ENCODE peak calls at places on chromosomes 12 and 14, in five cellular contexts. S is ovary, B is mucosa of descending colon, P is lung, Y is stomach. M is an unnamed sample. For H3K36me3, the result is how much of the 10 kb centered on the place peaks cover.

GRCh38 chr12:108193922-108194321 is 64.8 kb downstream of the WSCD2 start:
- DNase-seq in S (no peak), B (peak), P (peak), Y (no peak), M (no peak)

GRCh38 chr12:75877588-75878381 is 153.8 kb downstream of the PHLDA1 start:
- DNase-seq in S (no peak), B (no peak), P (no peak), Y (no peak), M (no peak)

GRCh38 chr12:49917788-49918173 is 14.1 kb upstream of the FAIM2 start:
- DNase-seq in S (peak), B (no peak), P (no peak), Y (no peak), M (no peak)

GRCh38 chr14:105368032-105368417 is 30.3 kb upstream of the TEX22 start:
- DNase-seq in S (no peak), B (no peak), P (no peak), Y (no peak), M (no peak)

GRCh38 chr12:29728033-29728432 is 55.7 kb downstream of the TMTC1 start:
- DNase-seq in S (no peak), B (no peak), P (no peak), Y (no peak), M (no peak)

GRCh38 chr14:33788116-33788515 is 162.8 kb downstream of the EGLN3 start:
- DNase-seq in S (no peak), B (no peak), P (no peak), Y (no peak), M (no peak)

GRCh38 chr14:92728781-92729364 is 19.6 kb downstream of the LGMN start:
- DNase-seq in S (no peak), B (no peak), P (peak), Y (peak), M (peak)

GRCh38 chr12:51434305-51434704 is 9.7 kb downstream of the SLC4A8 start:
- DNase-seq in S (no peak), B (no peak), P (no peak), Y (no peak), M (no peak)

GRCh38 chr14:24605435-24606190 is 3.9 kb downstream of the GZMH start:
- DNase-seq in S (no peak), B (peak), P (peak), Y (peak), M (no peak)

GRCh38 chr14:55373784-55374725 is 37.6 kb downstream of the ATG14 start:
- DNase-seq in S (no peak), B (no peak), P (no peak), Y (no peak), M (no peak)

GRCh38 chr12:1435456-1435855 is 158.9 kb downstream of the FBXL14 start:
- DNase-seq in S (no peak), B (peak), P (no peak), Y (no peak), M (no peak)

GRCh38 chr14:61147898-61148549 is 133.1 kb downstream of the TMEM30B start:
- DNase-seq in S (no peak), B (no peak), P (peak), Y (no peak), M (peak)

GRCh38 chr12:121376754-121377697 is 22.9 kb upstream of the RNF34 start:
- DNase-seq in S (no peak), B (no peak), P (no peak), Y (no peak), M (no peak)

GRCh38 chr12:1782215-1782614 is 38.1 kb upstream of the LRTM2 start:
- DNase-seq in S (no peak), B (no peak), P (no peak), Y (no peak), M (no peak)

GRCh38 chr14:89807151-89807550 is 147.4 kb downstream of the EFCAB11 start:
- DNase-seq in S (no peak), B (no peak), P (no peak), Y (no peak), M (no peak)

GRCh38 chr14:100692859-100693558 is 33.7 kb upstream of the DLK1 start:
- DNase-seq in S (no peak), B (no peak), P (peak), Y (no peak), M (peak)

GRCh38 chr12:15644700-15645099 is 144.5 kb downstream of the EPS8 start:
- DNase-seq in S (no peak), B (no peak), P (no peak), Y (no peak), M (no peak)

GRCh38 chr12:52210186-52210924 is 18.5 kb upstream of the KRT80 start:
- DNase-seq in S (peak), B (no peak), P (no peak), Y (no peak), M (no peak)

GRCh38 chr14:32648434-32648833 is 290.2 kb upstream of the NPAS3 start:
- DNase-seq in S (no peak), B (no peak), P (no peak), Y (no peak), M (no peak)

GRCh38 chr14:92426237-92426636 is 87.3 kb upstream of the RIN3 start:
- DNase-seq in S (no peak), B (no peak), P (no peak), Y (no peak), M (no peak)

GRCh38 chr12:41250748-41251147 is 62.6 kb downstream of the PDZRN4 start:
- DNase-seq in S (no peak), B (no peak), P (no peak), Y (no peak), M (no peak)

GRCh38 chr14:78405071-78405856 is 235.1 kb downstream of the NRXN3 start:
- DNase-seq in S (no peak), B (no peak), P (no peak), Y (no peak), M (peak)

GRCh38 chr12:50597200-50598195 is 92.7 kb downstream of the DIP2B start:
- DNase-seq in S (no peak), B (no peak), P (no peak), Y (peak), M (peak)

GRCh38 chr12:113142886-113143329 is 6.6 kb upstream of the CFAP73 start:
- DNase-seq in S (no peak), B (no peak), P (no peak), Y (no peak), M (no peak)

GRCh38 chr12:52912711-52913423 is 8.0 kb upstream of the KRT8 start:
- DNase-seq in S (no peak), B (peak), P (no peak), Y (peak), M (no peak)

GRCh38 chr14:102580552-102581110 is 11.8 kb upstream of the RCOR1 start:
- DNase-seq in S (no peak), B (no peak), P (no peak), Y (no peak), M (no peak)

GRCh38 chr14:62709773-62710172 is 335.5 kb downstream of the KCNH5 start:
- DNase-seq in S (no peak), B (no peak), P (no peak), Y (no peak), M (no peak)

GRCh38 chr14:93879362-93879983 is 47.7 kb upstream of the FAM181A start:
- DNase-seq in S (no peak), B (no peak), P (no peak), Y (no peak), M (no peak)

GRCh38 chr12:118061876-118062791 is 1.2 kb upstream of the WSB2 start:
- DNase-seq in S (peak), B (peak), P (peak), Y (peak), M (no peak)

GRCh38 chr14:61322799-61323290 is 1.5 kb downstream of the PRKCH start:
- DNase-seq in S (no peak), B (no peak), P (peak), Y (no peak), M (peak)

GRCh38 chr12:19482551-19483109 is 43.3 kb downstream of the AEBP2 start:
- DNase-seq in S (no peak), B (peak), P (no peak), Y (no peak), M (no peak)

GRCh38 chr12:7907009-7907408 is 29.0 kb downstream of the SLC2A3 start:
- DNase-seq in S (no peak), B (peak), P (no peak), Y (peak), M (no peak)

GRCh38 chr12:130333341-130333740 is 4.3 kb upstream of the PIWIL1 start:
- DNase-seq in S (no peak), B (no peak), P (no peak), Y (no peak), M (no peak)

GRCh38 chr12:57803317-57803893 is 15.1 kb downstream of the AVIL start:
- DNase-seq in S (peak), B (peak), P (peak), Y (peak), M (no peak)

GRCh38 chr14:38208825-38209562 is 1.3 kb downstream of the SSTR1 start:
- DNase-seq in S (no peak), B (peak), P (no peak), Y (peak), M (peak)

GRCh38 chr12:16076553-16076952 is 165.4 kb downstream of the DERA start:
- DNase-seq in S (no peak), B (peak), P (no peak), Y (no peak), M (peak)

DNA sequence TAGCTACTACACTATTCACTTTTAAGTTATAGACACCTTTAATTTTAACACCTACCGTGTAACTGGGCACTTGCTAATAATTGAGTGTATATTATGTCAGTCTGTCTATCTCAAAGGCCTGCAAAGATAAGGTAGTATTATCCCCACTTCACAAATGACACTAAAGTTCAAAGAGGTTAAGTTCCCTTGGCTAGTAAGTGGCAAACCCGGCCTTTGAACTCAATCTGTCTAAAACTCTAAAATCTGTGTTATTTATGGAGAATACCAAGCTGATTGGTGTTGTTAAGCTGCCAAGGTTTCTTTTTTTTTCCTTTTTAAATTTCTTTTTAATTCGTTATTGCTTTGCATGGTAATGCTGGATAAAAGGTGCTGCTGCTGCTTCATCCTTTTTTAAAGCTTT is 37.7 kb downstream of the YLPM1 start:
- DNase-seq in S (no peak), B (no peak), P (no peak), Y (no peak), M (no peak)
- H3K36me3 ChIP-seq in S (under half), B (under half), P (under half), Y (under half), M (under half)

DNA sequence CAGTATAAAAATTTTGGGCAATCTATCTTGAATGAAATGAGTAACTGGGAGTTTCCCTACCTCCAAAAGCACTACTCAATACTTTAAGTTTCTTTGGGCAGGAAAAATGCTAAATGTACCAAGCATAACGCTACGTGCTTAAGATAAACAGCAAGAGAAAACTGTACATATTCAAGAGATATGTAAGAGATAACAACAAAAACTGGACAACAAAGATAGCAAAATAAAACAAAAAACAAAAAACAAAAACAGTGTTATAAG is 20.0 kb downstream of the PTGES3 start:
- DNase-seq in S (no peak), B (no peak), P (no peak), Y (no peak), M (no peak)
- H3K36me3 ChIP-seq in S (under half), B (under half), P (under half), Y (half or more), M (under half)

GRCh38 chr12:89474615-89475014 is 50.0 kb downstream of the GALNT4 start:
- DNase-seq in S (no peak), B (no peak), P (no peak), Y (no peak), M (no peak)
- H3K36me3 ChIP-seq in S (under half), B (under half), P (under half), Y (under half), M (under half)

DNA sequence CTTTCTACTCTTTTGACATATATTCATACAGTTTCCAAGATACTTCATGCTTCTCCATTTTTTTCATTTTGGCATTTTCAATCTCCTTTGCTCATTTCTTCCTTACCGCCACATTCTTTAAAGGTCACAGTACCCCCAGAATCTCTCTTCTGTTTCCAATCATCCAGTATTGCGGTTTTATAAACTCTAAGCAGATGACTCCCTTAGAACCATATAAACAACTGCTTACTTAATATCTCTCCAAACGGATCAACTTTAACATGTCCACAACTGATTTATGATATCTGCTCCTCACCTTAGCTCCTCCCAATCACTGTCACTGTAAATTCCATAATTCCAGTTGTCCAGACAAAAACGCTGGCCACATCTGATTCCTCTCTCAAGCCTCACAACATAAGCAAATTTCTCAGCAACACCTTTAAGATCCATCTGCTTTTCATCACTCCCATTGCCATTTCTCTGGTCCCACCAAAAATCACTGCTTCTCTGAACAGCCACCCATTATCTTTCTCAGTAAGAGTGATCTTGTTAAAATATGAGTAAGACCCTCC is 49.6 kb downstream of the HNRNPC start:
- DNase-seq in S (no peak), B (no peak), P (no peak), Y (no peak), M (no peak)
- H3K36me3 ChIP-seq in S (under half), B (under half), P (under half), Y (under half), M (under half)

GRCh38 chr12:2806700-2807099 is 5.8 kb upstream of the ITFG2 start:
- DNase-seq in S (no peak), B (no peak), P (no peak), Y (no peak), M (no peak)

GRCh38 chr12:2803635-2804380 is 8.7 kb upstream of the ITFG2 start:
- DNase-seq in S (no peak), B (no peak), P (no peak), Y (no peak), M (no peak)

GRCh38 chr12:2801044-2801783 is 6.4 kb downstream of the FKBP4 start:
- DNase-seq in S (no peak), B (no peak), P (no peak), Y (peak), M (no peak)

GRCh38 chr12:2805146-2805525 is 7.3 kb upstream of the ITFG2 start:
- DNase-seq in S (no peak), B (no peak), P (no peak), Y (no peak), M (no peak)

DNA sequence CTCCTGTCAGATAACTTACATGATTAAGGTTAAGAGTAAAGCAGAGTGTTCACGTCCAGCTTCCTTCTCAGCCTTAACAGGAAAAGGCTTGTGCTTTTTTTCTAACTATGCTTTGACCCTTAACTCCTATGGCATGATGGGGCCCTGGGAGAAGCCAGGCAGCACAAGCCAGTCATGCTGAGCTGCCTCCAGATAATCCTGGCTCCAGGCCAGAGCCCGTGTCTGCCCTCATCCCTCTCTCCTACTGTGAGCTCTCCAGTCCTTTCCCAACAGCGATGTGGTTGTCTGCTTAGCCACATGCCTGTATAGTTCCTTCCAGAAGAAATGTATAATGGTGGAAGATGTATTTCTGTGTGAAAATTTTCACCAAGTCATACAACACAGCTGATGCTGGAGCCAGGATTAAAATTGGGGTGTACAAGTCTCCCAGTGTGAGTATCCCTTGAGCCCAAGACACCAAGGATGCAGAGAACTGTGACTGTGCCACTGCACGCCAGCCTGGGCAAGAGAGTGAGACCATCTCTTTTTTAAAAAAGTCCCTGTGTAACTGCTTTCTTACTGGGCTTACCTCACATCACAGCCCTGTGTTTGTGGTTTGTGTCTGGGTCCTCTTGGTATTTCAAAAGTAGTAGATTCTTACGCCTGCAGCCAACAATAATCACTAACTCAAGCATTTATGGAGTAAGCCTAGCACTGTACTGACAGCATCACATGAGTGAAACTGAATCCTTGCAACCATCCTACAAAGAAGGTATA is 7.9 kb upstream of the ITFG2 start:
- DNase-seq in S (peak), B (no peak), P (no peak), Y (no peak), M (no peak)
- H3K36me3 ChIP-seq in S (under half), B (under half), P (under half), Y (half or more), M (under half)

DNA sequence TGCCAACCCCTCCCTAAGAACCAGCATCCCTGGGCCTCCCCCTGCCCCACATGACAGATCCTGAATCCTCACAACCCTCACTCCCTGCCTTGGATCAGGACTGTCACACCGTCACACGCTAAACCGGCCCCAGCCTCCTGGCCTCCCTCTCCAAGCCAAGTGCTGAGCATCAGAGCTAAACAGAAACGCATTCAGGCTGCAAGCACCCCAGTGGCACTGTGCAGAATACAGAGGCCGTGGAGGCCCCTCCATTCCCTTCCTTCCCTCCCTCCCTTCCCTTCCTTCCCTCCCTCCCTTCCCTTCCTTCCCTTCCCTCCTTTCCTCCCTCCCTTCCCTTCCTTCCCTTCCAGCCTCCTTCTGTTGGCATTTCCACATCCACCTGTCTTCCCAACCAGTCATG is 12.6 kb downstream of the POLE start:
- DNase-seq in S (no peak), B (no peak), P (no peak), Y (no peak), M (no peak)
- H3K36me3 ChIP-seq in S (under half), B (under half), P (under half), Y (under half), M (under half)

GRCh38 chr14:99454246-99454645 is 26.4 kb downstream of the SETD3 start:
- DNase-seq in S (no peak), B (no peak), P (no peak), Y (no peak), M (no peak)

GRCh38 chr14:99447739-99448138 is 32.9 kb downstream of the SETD3 start:
- DNase-seq in S (no peak), B (no peak), P (no peak), Y (no peak), M (no peak)

GRCh38 chr14:99452968-99453367 is 27.7 kb downstream of the SETD3 start:
- DNase-seq in S (no peak), B (no peak), P (no peak), Y (no peak), M (no peak)

GRCh38 chr14:99451234-99451633 is 29.4 kb downstream of the SETD3 start:
- DNase-seq in S (no peak), B (no peak), P (no peak), Y (no peak), M (no peak)

DNA sequence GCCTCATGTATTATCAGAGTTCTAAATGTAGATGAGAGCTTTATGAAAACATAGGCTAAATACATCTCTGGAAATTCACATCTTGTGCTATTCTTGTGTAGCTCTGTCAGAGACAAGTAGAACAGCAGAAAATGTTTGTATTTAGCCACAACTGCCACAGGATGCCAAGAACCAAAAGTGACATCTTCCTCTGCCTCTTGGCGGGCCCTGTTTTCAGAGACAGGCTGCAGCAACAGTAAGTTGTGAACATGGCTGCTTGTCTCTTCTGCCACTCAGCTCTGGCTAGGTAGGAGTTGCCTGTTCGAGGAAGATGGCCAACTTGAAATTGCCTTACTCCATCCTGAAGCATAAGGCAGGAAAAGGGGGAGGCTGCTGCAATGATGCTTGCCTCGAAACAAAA is 30.4 kb downstream of the SETD3 start:
- DNase-seq in S (no peak), B (no peak), P (no peak), Y (no peak), M (no peak)
- H3K36me3 ChIP-seq in S (under half), B (under half), P (under half), Y (under half), M (under half)

GRCh38 chr14:94969766-94970165 is 187.6 kb downstream of the DICER1 start:
- DNase-seq in S (no peak), B (no peak), P (no peak), Y (no peak), M (no peak)
- H3K36me3 ChIP-seq in S (under half), B (under half), P (under half), Y (under half), M (under half)

GRCh38 chr12:56103823-56104108 is 593 bp upstream of the PA2G4 start:
- DNase-seq in S (no peak), B (no peak), P (no peak), Y (no peak), M (no peak)
- H3K36me3 ChIP-seq in S (under half), B (under half), P (under half), Y (under half), M (under half)

GRCh38 chr14:85978851-85979250 is 448.9 kb downstream of the FLRT2 start:
- DNase-seq in S (no peak), B (no peak), P (no peak), Y (no peak), M (no peak)
- H3K36me3 ChIP-seq in S (under half), B (under half), P (under half), Y (under half), M (under half)

M was measured in kidney epithelial cell.